ENCODE peak calls at places on chromosomes 1 and 21, in eight cellular contexts. R is left ventricle myocardium inferior, T is fibroblast of the aortic adventitia, G is heart right ventricle, P is tibial artery, X is GM13976, J is AG04450, L is epithelial cell of esophagus. H is an unnamed sample.

GRCh38 chr1:30373471-30374399 is 349.6 kb downstream of the MATN1 start:
- DNase-seq in R (no peak), T (no peak), G (no peak), P (no peak), X (no peak), J (no peak), L (no peak), H (no peak)

GRCh38 chr1:39671433-39671792 is 494 bp downstream of the NT5C1A start:
- DNase-seq in R (peak; percentile 84), T (no peak), G (peak; percentile 84), P (peak; percentile 37), X (peak; percentile 33), J (no peak), L (no peak), H (no peak)

GRCh38 chr21:25412090-25412489 is 195.2 kb downstream of the MRPL39 start:
- DNase-seq in R (no peak), T (no peak), G (no peak), P (no peak), X (no peak), J (no peak), L (no peak), H (no peak)

GRCh38 chr1:201713093-201713810 is 115.7 kb upstream of the IPO9 start:
- DNase-seq in R (peak; percentile 93), T (peak; percentile 99), G (peak; percentile 91), P (peak; percentile 99), X (no peak), J (peak; percentile 92), L (peak; percentile 97), H (no peak)

GRCh38 chr1:14626869-14627607 is 28.6 kb downstream of the KAZN start:
- DNase-seq in R (peak; percentile 57), T (peak; percentile 13), G (peak; percentile 30), P (no peak), X (no peak), J (no peak), L (peak; percentile 31), H (no peak)

GRCh38 chr1:153400244-153400643 is 9.4 kb upstream of the S100A8 start:
- DNase-seq in R (no peak), T (peak; percentile 5), G (no peak), P (no peak), X (peak; percentile 23), J (no peak), L (peak; percentile 40), H (no peak)

GRCh38 chr1:90616395-90616794 is 100.7 kb downstream of the BARHL2 start:
- DNase-seq in R (no peak), T (no peak), G (no peak), P (no peak), X (no peak), J (no peak), L (peak; percentile 26), H (no peak)

GRCh38 chr1:78143152-78143551 is 97.4 kb downstream of the GIPC2 start:
- DNase-seq in R (no peak), T (no peak), G (no peak), P (no peak), X (peak; percentile 21), J (no peak), L (no peak), H (no peak)

GRCh38 chr1:42480921-42481320 is 17.8 kb downstream of the CCDC30 start:
- DNase-seq in R (no peak), T (no peak), G (no peak), P (no peak), X (no peak), J (no peak), L (peak; percentile 30), H (no peak)

GRCh38 chr1:42453386-42453785 is 2.4 kb downstream of the ZMYND12 start:
- DNase-seq in R (no peak), T (no peak), G (no peak), P (no peak), X (no peak), J (no peak), L (no peak), H (no peak)

GRCh38 chr1:198903203-198903602 is 264.4 kb downstream of the PTPRC start:
- DNase-seq in R (no peak), T (peak; percentile 49), G (peak; percentile 12), P (no peak), X (no peak), J (no peak), L (peak; percentile 57), H (no peak)

GRCh38 chr1:71853391-71853790 is 428.9 kb downstream of the NEGR1 start:
- DNase-seq in R (no peak), T (no peak), G (no peak), P (no peak), X (no peak), J (no peak), L (no peak), H (no peak)

GRCh38 chr1:85128296-85128695 is 72.5 kb downstream of the SYDE2 start:
- DNase-seq in R (no peak), T (peak; percentile 47), G (no peak), P (no peak), X (no peak), J (no peak), L (no peak), H (no peak)

GRCh38 chr1:24009406-24009805 is 29.3 kb upstream of the SRSF10 start:
- DNase-seq in R (no peak), T (peak; percentile 54), G (no peak), P (no peak), X (no peak), J (no peak), L (peak; percentile 69), H (no peak)

GRCh38 chr1:183777359-183777758 is 27.6 kb upstream of the RGL1 start:
- DNase-seq in R (no peak), T (peak; percentile 35), G (no peak), P (no peak), X (no peak), J (no peak), L (no peak), H (no peak)

GRCh38 chr1:47908258-47908657 is 88.9 kb downstream of the TRABD2B start:
- DNase-seq in R (no peak), T (no peak), G (no peak), P (no peak), X (no peak), J (no peak), L (no peak), H (no peak)

GRCh38 chr1:31617218-31617916 is at the start of gene HCRTR1:
- DNase-seq in R (no peak), T (no peak), G (no peak), P (no peak), X (no peak), J (no peak), L (no peak), H (no peak)

GRCh38 chr1:72827285-72827684 is 544.9 kb upstream of the NEGR1 start:
- DNase-seq in R (no peak), T (peak; percentile 8), G (no peak), P (no peak), X (no peak), J (no peak), L (peak; percentile 22), H (no peak)

GRCh38 chr1:205913451-205914204 is 29.6 kb downstream of the SLC26A9 start:
- DNase-seq in R (peak; percentile 75), T (peak; percentile 93), G (peak; percentile 67), P (peak; percentile 49), X (no peak), J (no peak), L (peak; percentile 17), H (no peak)

GRCh38 chr1:158496379-158496778 is 24.4 kb downstream of the OR10R2 start:
- DNase-seq in R (no peak), T (peak; percentile 0), G (no peak), P (no peak), X (peak; percentile 7), J (no peak), L (peak; percentile 37), H (no peak)

GRCh38 chr1:119632836-119633235 is 15.2 kb downstream of the ZNF697 start:
- DNase-seq in R (no peak), T (no peak), G (no peak), P (no peak), X (no peak), J (no peak), L (no peak), H (no peak)

GRCh38 chr1:36576677-36577076 is 94.0 kb upstream of the CSF3R start:
- DNase-seq in R (no peak), T (no peak), G (no peak), P (no peak), X (no peak), J (no peak), L (no peak), H (no peak)

GRCh38 chr1:36573445-36573844 is 90.7 kb upstream of the CSF3R start:
- DNase-seq in R (no peak), T (no peak), G (no peak), P (no peak), X (no peak), J (no peak), L (no peak), H (no peak)

GRCh38 chr1:36579049-36579448 is 96.3 kb upstream of the CSF3R start:
- DNase-seq in R (no peak), T (no peak), G (no peak), P (no peak), X (no peak), J (no peak), L (no peak), H (no peak)

GRCh38 chr1:36572906-36573305 is 90.2 kb upstream of the CSF3R start:
- DNase-seq in R (no peak), T (no peak), G (no peak), P (no peak), X (no peak), J (no peak), L (no peak), H (no peak)

GRCh38 chr1:36576118-36576517 is 93.4 kb upstream of the CSF3R start:
- DNase-seq in R (peak; percentile 36), T (peak; percentile 35), G (peak; percentile 45), P (peak; percentile 31), X (peak; percentile 85), J (no peak), L (peak; percentile 42), H (peak; percentile 45)
- TF ChIP-seq CTCF in R (peak; percentile 82), T (peak; percentile 89), G (peak; percentile 58), P (peak; percentile 54), X (peak; percentile 90), J (peak; percentile 74), L (peak; percentile 83), H (peak; percentile 65)

GRCh38 chr1:190957565-190957964 is 479.9 kb upstream of the BRINP3 start:
- DNase-seq in R (no peak), T (no peak), G (no peak), P (no peak), X (no peak), J (no peak), L (peak; percentile 6), H (no peak)
- TF ChIP-seq CTCF in R (no peak), T (no peak), G (no peak), P (no peak), X (no peak), J (peak; percentile 44), L (peak; percentile 5), H (no peak)

GRCh38 chr1:61210435-61211012 is 128.2 kb downstream of the NFIA start:
- DNase-seq in R (no peak), T (no peak), G (no peak), P (no peak), X (no peak), J (no peak), L (no peak), H (no peak)
- TF ChIP-seq CTCF in R (peak; percentile 15), T (peak; percentile 8), G (no peak), P (no peak), X (no peak), J (no peak), L (peak; percentile 8), H (no peak)

DNA sequence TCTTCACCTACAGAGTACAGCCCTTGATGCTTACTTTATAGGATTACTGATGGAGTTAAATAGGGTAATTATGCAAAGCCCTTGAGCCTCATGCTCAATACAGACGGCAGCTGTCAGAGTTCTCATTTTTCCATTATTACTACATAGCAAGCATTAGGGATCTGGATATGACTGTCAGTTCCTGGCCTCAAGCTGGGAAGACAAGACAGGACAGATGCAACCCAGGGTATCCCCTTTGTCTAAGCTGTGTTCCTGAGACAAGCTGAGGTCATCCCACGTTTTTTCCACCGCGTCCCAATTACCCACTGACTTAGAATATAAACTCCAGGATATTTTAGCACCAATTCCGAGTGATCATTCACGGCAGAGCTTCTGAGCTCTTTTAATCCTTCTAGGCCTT is 94.5 kb downstream of the SLC35F3 start:
- DNase-seq in R (no peak), T (no peak), G (no peak), P (no peak), X (no peak), J (no peak), L (peak; percentile 58), H (no peak)
- TF ChIP-seq CTCF in R (no peak), T (no peak), G (no peak), P (no peak), X (no peak), J (no peak), L (no peak), H (no peak)

H was measured in natural killer cell.